ENCODE peak calls at places on chromosomes 4 and X, in five cellular contexts. P is upper lobe of left lung, N is HepG2, B is K562, X is GM12878. F is an unnamed sample.

GRCh38 chr4:16082424-16083216 is 1.2 kb downstream of the PROM1 start:
- ATAC-seq in B (no peak), P (peak; percentile 53), N (peak; percentile 76), X (no peak), F (peak; percentile 22)

GRCh38 chrX:68440438-68440837 is 7.1 kb upstream of the OPHN1 start:
- ATAC-seq in B (no peak), P (no peak), X (no peak), N (no peak), F (no peak)

GRCh38 chrX:82161195-82161594 is 959.3 kb downstream of the SH3BGRL start:
- ATAC-seq in N (no peak), P (no peak), X (no peak), B (no peak), F (no peak)

GRCh38 chr4:136392576-136392975 is 1139.7 kb downstream of the PCDH18 start:
- ATAC-seq in N (no peak), X (no peak), P (no peak), B (no peak), F (no peak)

GRCh38 chrX:155968106-155968714 is 29.3 kb upstream of the IL9R start:
- ATAC-seq in P (no peak), X (no peak), B (no peak), N (no peak), F (no peak)

GRCh38 chr4:184399505-184399893 is 74.9 kb downstream of the IRF2 start:
- ATAC-seq in B (no peak), P (no peak), N (no peak), X (no peak), F (no peak)

GRCh38 chr4:113556382-113557134 is 205.0 kb downstream of the CAMK2D start:
- ATAC-seq in N (no peak), X (peak; percentile 23), B (no peak), P (peak; percentile 52), F (no peak)

GRCh38 chrX:149984411-149984810 is 46.1 kb upstream of the EOLA2 start:
- ATAC-seq in P (no peak), N (no peak), B (no peak), X (no peak), F (no peak)

GRCh38 chr4:37928896-37929537 is 31.2 kb upstream of the PTTG2 start:
- ATAC-seq in N (no peak), B (no peak), X (no peak), P (peak; percentile 45), F (no peak)

DNA sequence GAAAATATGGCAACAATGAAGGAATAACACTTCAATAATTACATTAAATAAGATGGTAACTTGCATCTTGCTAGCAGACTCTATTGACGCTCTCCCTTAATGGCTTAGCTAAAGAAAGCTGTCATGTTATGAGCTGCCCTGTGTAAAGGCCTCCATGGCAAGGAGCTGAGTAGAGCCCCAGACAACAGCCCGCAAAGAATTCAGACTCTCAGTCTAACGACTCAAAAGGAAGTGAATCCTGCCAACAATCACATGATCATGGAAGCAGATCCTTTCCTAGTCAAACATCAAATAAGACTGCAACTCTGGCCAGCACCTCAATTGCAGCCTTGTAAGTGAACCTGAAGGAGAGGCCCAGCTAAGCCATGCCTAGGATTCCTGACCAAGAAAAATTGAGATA is 157.6 kb downstream of the MAB21L2 start:
- ATAC-seq in P (no peak), N (no peak), X (no peak), B (peak; percentile 52), F (no peak)
- H3K36me3 ChIP-seq in P (no peaks in the 10 kb centered on the region), N (no peaks in the 10 kb centered on the region), X (no peaks in the 10 kb centered on the region), B (peaks cover 3% of the 10 kb centered on the region), F (no peaks in the 10 kb centered on the region)

DNA sequence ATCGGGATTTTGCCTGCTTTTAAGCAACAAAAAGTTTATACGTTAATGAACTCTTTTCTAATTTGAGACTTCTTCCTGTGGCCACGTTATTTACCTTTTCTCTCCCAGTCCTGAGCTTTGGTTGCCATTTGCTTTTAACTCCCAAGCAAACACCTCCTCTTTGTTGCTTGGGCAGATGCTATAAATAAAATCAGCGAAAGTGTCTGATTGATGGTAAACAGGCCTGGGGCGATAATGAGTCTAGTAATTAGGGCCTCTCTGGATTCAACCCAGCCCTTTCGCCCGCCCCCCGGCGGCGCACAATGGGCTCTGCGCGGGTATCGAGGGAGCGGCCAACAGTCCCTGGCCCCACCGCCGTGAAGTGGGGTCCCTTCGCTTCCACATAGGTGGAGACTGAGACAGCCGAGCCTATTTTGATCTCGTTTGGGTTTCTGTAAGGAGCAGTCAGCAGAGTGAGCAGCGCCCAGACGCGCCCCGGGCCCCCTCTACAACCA is 791 bp downstream of the CLGN start:
- ATAC-seq in X (peak; percentile 52), P (peak; percentile 9), N (peak; percentile 75), B (peak; percentile 76), F (no peak)
- TF ChIP-seq EP300 in X (no peak), P (no peak), N (no peak), B (no peak), F (no peak)

GRCh38 chr4:150310159-150310895 is 232.1 kb downstream of the DCLK2 start:
- ATAC-seq in X (no peak), N (no peak), P (no peak), B (no peak), F (no peak)

GRCh38 chr4:150308824-150309472 is 230.7 kb downstream of the DCLK2 start:
- ATAC-seq in P (no peak), X (no peak), N (no peak), B (no peak), F (no peak)

GRCh38 chr4:150306719-150307118 is 228.5 kb downstream of the DCLK2 start:
- ATAC-seq in X (no peak), B (no peak), N (no peak), P (no peak), F (no peak)

GRCh38 chr4:150302553-150302952 is 224.3 kb downstream of the DCLK2 start:
- ATAC-seq in P (peak; percentile 60), B (peak; percentile 70), X (no peak), N (peak; percentile 44), F (peak; percentile 50)

DNA sequence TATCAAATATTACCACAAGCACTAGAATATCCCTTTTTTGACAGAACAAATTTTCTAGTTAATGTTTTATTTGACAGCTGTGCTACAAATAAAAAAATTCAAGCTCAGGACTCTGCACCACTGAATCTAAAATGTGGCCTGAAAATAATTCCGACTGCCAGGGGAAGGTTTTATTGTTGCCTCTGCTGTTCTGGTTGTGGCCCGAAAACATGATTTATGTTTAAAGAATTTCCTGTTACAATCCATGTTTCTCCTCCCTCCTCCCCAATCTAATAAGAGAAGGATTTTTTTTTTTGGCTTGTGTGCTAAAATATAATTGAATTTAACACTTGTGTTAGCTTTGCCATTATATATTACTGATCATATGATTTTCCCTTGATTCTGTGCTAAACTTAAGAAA is 227.8 kb downstream of the DCLK2 start:
- ATAC-seq in X (no peak), B (no peak), N (no peak), P (no peak), F (no peak)
- H3K4me1 ChIP-seq in X (no peaks in the 10 kb centered on the region), B (peaks cover 2% of the 10 kb centered on the region), N (no peaks in the 10 kb centered on the region), P (peaks cover 1% of the 10 kb centered on the region), F (peaks cover 5% of the 10 kb centered on the region)

GRCh38 chr4:732911-733630 is 27.4 kb downstream of the PCGF3 start:
- ATAC-seq in B (no peak), P (peak; percentile 13), X (no peak), N (peak; percentile 19), F (no peak)
- H3K36me3 ChIP-seq in B (peaks cover 60% of the 10 kb centered on the region), P (peaks cover 72% of the 10 kb centered on the region), X (peaks cover 33% of the 10 kb centered on the region), N (peaks cover 51% of the 10 kb centered on the region), F (no peaks in the 10 kb centered on the region)

GRCh38 chr4:46836584-46836983 is 72.5 kb downstream of the COX7B2 start:
- ATAC-seq in X (no peak), N (no peak), B (no peak), P (no peak), F (no peak)
- TF ChIP-seq EP300 in X (no peak), N (no peak), B (no peak), P (no peak), F (no peak)

DNA sequence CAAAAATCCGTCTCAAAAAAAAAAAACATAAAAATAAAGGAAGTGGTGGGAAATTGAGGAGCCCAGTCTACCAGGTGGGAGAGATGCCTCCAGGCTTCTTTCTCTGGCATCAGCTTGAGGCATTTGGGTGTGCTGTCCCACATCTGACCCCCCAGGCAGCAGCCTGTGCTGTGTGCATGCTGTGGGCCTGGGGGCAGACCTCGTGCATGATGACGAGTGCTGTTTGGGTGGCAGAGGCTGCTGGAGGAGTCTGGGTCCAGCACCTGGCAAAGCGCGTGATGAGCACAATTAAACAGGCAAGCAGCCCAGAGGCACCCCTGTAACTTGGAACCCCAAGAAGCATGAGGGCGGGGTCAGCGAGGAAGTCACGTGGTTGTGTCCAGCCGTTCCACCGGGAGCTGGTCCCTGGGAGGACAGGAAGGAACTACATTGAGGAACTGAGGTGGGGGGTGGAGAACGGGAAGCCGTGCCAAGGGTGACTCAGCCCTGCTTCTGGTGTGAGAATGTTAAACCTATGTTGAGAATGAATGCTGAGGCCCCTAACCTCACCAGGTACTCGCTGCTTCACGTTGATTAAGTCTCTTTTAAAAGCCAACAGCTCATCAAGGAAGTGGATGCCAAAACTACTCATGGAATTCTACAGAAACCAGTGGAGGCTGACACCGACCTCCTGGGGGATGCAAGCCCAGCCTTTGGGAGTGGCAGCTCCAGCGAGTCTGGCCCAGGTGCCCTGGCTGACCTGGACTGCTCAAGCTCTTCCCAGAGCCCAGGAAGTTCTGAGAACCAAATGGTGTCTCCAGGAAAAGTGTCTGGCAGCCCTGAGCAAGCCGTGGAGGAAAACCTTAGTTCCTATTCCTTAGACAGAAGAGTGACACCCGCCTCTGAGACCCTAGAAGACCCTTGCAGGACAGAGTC is 6.1 kb downstream of the TACC3 start:
- ATAC-seq in N (no peak), P (peak; percentile 67), X (no peak), B (no peak), F (peak; percentile 49)
- H3K4me1 ChIP-seq in N (peaks cover 28% of the 10 kb centered on the region), P (peaks cover 57% of the 10 kb centered on the region), X (peaks cover 15% of the 10 kb centered on the region), B (peaks cover 8% of the 10 kb centered on the region), F (peaks cover 44% of the 10 kb centered on the region)

GRCh38 chr4:143538979-143539669 is 25.6 kb downstream of the SMARCA5 start:
- ATAC-seq in N (no peak), X (peak; percentile 54), P (no peak), B (no peak), F (no peak)
- H3K36me3 ChIP-seq in N (peaks cover 69% of the 10 kb centered on the region), X (peaks cover 4% of the 10 kb centered on the region), P (peaks cover 66% of the 10 kb centered on the region), B (peaks cover 98% of the 10 kb centered on the region), F (peaks cover 99% of the 10 kb centered on the region)

GRCh38 chrX:52995135-52995973 is 37.0 kb upstream of the FAM156A start:
- ATAC-seq in B (peak; percentile 99), N (peak; percentile 98), X (peak; percentile 99), P (peak; percentile 100), F (peak; percentile 98)
- TF ChIP-seq EP300 in B (no peak), N (no peak), X (no peak), P (no peak), F (no peak)

GRCh38 chr4:141331534-141332358 is 111.1 kb downstream of the ZNF330 start:
- ATAC-seq in N (no peak), X (no peak), B (peak; percentile 40), P (no peak), F (no peak)

GRCh38 chr4:141339966-141340365 is 119.3 kb downstream of the ZNF330 start:
- ATAC-seq in N (no peak), B (no peak), X (no peak), P (no peak), F (no peak)

GRCh38 chr4:141338238-141338637 is 117.5 kb downstream of the ZNF330 start:
- ATAC-seq in N (no peak), P (no peak), X (no peak), B (no peak), F (no peak)

GRCh38 chr4:141339386-141339785 is 118.7 kb downstream of the ZNF330 start:
- ATAC-seq in N (no peak), B (no peak), X (no peak), P (no peak), F (no peak)

GRCh38 chr4:141335166-141335565 is 114.5 kb downstream of the ZNF330 start:
- ATAC-seq in X (no peak), P (no peak), N (no peak), B (peak; percentile 23), F (no peak)
- H3K4me1 ChIP-seq in X (no peaks in the 10 kb centered on the region), P (no peaks in the 10 kb centered on the region), N (no peaks in the 10 kb centered on the region), B (no peaks in the 10 kb centered on the region), F (no peaks in the 10 kb centered on the region)